ENCODE peak calls at places on chromosomes 12 and 14, in four cellular contexts. M is K562, H is WTC11, Q is H1. N is an unnamed sample.
A peak's percentile ranks its signal among the peaks of the same experiment; 100 is the strongest.

GRCh38 chr12:109741970-109742372 is 28.3 kb downstream of the FAM222A start:
- DNase-seq in M (no peak), H (peak; percentile 7), Q (peak; percentile 39), N (peak; percentile 46)

GRCh38 chr14:64654072-64654899 is 49.9 kb upstream of the PLEKHG3 start:
- DNase-seq in M (no peak), H (no peak), Q (no peak), N (no peak)

GRCh38 chr12:109718390-109718789 is 4.8 kb downstream of the FAM222A start:
- DNase-seq in M (no peak), H (peak; percentile 75), Q (peak; percentile 68), N (peak; percentile 52)

GRCh38 chr12:15000575-15000974 is 27.7 kb downstream of the PDE6H start:
- DNase-seq in M (no peak), H (no peak), Q (no peak), N (no peak)

GRCh38 chr14:83556065-83556464 is 1973.9 kb upstream of the FLRT2 start:
- DNase-seq in M (no peak), H (no peak), Q (no peak), N (no peak)

GRCh38 chr14:100532154-100532915 is 54.9 kb downstream of the BEGAIN start:
- DNase-seq in M (no peak), H (peak; percentile 7), Q (no peak), N (peak; percentile 48)

GRCh38 chr14:92892589-92892988 is 30.4 kb upstream of the CHGA start:
- DNase-seq in M (no peak), H (no peak), Q (no peak), N (no peak)

GRCh38 chr14:58765375-58765774 is 127.6 kb downstream of the DACT1 start:
- DNase-seq in M (no peak), H (no peak), Q (no peak), N (no peak)

GRCh38 chr12:26749781-26750180 is 83.2 kb downstream of the ITPR2 start:
- DNase-seq in M (no peak), H (no peak), Q (no peak), N (no peak)

GRCh38 chr12:122888232-122888752 is 7.6 kb downstream of the VPS37B start:
- DNase-seq in M (no peak), H (peak; percentile 46), Q (no peak), N (no peak)

GRCh38 chr14:64769096-64770020 is 65.1 kb downstream of the PLEKHG3 start:
- DNase-seq in M (no peak), H (no peak), Q (no peak), N (no peak)

GRCh38 chr12:89817501-89818226 is 109.0 kb upstream of the ATP2B1 start:
- DNase-seq in M (no peak), H (no peak), Q (no peak), N (no peak)

GRCh38 chr14:58789106-58789505 is 151.3 kb downstream of the DACT1 start:
- DNase-seq in M (no peak), H (no peak), Q (no peak), N (no peak)

GRCh38 chr14:101501858-101502615 is 59.3 kb upstream of the DIO3 start:
- DNase-seq in M (no peak), H (no peak), Q (no peak), N (no peak)

GRCh38 chr14:22547948-22548750 is 40.9 kb downstream of the DAD1 start:
- DNase-seq in M (no peak), H (no peak), Q (no peak), N (no peak)
- TF ChIP-seq USF2 in M (no peak), H (no peak), Q (no peak), N (no peak)

GRCh38 chr14:46054526-46054925 is 597.1 kb downstream of the RPL10L start:
- DNase-seq in M (no peak), H (no peak), Q (no peak), N (no peak)

GRCh38 chr14:46051801-46052200 is 599.8 kb downstream of the RPL10L start:
- DNase-seq in M (no peak), H (no peak), Q (no peak), N (no peak)

GRCh38 chr14:46058964-46059580 is 592.5 kb downstream of the RPL10L start:
- DNase-seq in M (no peak), H (no peak), Q (no peak), N (no peak)

GRCh38 chr14:46048127-46048526 is 603.5 kb downstream of the RPL10L start:
- DNase-seq in M (no peak), H (peak; percentile 59), Q (peak; percentile 58), N (peak; percentile 1)

GRCh38 chr14:46053221-46053620 is 598.4 kb downstream of the RPL10L start:
- DNase-seq in M (no peak), H (no peak), Q (no peak), N (no peak)
- TF ChIP-seq MAX in M (no peak), H (no peak), Q (no peak), N (no peak)

DNA sequence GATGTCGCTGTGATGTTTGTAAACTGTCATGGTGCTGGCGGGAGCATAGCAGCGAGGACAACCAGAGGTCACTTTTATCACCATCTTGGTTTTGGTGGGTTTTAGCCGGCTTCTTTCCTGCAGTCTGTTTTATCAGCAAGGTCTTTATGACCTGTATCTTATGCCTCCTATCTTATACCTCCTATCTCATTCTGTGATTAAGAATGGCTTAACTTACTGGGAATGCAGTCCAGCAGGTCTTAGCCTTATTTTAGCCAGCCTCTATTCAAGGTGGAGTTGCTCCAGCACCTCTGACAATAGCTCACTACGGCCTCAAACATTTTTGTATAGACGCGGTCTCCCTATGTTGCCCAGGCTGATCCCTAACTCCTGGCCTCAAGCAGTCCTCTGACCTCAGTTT is 53.7 kb downstream of the B4GALNT3 start:
- DNase-seq in M (no peak), H (no peak), Q (no peak), N (no peak)
- TF ChIP-seq TEAD4 in M (no peak), H (no peak), Q (no peak), N (no peak)

DNA sequence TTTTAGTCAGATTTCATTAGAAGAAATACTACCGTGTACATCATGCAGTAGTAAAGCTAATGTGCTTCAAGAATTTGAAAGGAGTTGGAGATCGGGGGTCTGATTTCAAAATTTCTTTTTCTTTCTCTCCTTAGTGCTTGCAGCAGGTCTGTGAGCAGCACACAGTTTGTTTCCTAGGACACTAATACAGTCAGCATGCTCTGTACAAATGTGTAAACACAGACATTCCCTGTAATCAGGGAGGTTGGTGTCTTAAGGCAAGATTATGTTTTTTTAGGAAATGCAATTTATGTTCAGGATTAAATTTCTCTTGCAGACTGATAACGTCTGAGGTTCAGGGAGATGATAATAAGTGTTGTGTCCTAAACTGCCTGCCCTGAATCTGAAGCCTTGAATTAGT is 142.7 kb downstream of the ALX1 start:
- DNase-seq in M (no peak), H (no peak), Q (no peak), N (no peak)
- TF ChIP-seq USF2 in M (no peak), H (no peak), Q (no peak), N (no peak)

DNA sequence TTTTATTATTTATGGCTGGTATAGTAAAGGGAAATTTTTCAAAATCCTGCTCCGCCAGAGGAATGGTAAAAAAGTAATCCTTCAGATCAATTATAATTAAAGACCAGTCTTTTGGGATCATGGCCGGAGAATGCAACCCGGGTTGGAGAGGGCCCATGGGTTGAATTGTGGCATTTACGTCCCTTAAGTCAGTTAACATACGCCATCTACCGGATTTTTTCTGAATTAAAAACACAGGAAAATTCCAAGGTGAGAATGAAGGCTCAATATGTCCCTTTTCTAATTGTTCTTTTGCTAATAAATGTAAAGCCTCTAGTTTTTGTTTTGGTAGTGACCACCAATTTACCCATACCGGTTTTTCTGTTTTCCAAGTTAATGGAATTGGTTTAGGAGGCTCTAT is 602.8 kb downstream of the ALG10 start:
- DNase-seq in M (peak; percentile 15), H (no peak), Q (no peak), N (no peak)
- TF ChIP-seq MAX in M (no peak), H (no peak), Q (no peak), N (no peak)

DNA sequence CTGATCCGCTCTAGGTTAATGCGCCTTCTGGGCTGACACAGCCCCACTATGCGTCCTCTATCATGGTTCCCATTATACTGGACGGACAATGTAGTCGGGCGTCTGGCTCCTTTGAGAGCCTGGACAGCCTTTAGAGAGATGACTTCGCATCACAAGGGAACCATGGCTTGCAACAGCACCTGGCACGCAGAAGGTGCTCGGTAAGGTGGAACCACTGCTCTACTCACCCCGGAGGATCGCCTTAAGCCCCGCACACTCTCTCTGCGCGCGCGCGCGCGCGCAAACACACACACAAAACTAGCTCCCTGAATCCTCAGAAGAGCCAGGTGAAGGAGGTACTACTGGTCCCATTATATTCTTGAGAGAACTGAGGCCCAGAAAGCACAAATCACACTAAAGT is 7.1 kb downstream of the MAP3K12 start:
- DNase-seq in M (no peak), H (peak; percentile 31), Q (peak; percentile 52), N (no peak)
- TF ChIP-seq TEAD4 in M (no peak), H (no peak), Q (no peak), N (no peak)

GRCh38 chr14:51545396-51545795 is 106.3 kb upstream of the FRMD6 start:
- DNase-seq in M (no peak), H (no peak), Q (no peak), N (no peak)

GRCh38 chr14:51546099-51546498 is 105.6 kb upstream of the FRMD6 start:
- DNase-seq in M (no peak), H (no peak), Q (no peak), N (no peak)

GRCh38 chr14:51544901-51545300 is 106.8 kb upstream of the FRMD6 start:
- DNase-seq in M (no peak), H (no peak), Q (no peak), N (no peak)

GRCh38 chr14:51546603-51547258 is 105.0 kb upstream of the FRMD6 start:
- DNase-seq in M (no peak), H (no peak), Q (no peak), N (no peak)

GRCh38 chr14:51544426-51544825 is 107.3 kb upstream of the FRMD6 start:
- DNase-seq in M (no peak), H (no peak), Q (no peak), N (no peak)
- TF ChIP-seq USF2 in M (no peak), H (no peak), Q (no peak), N (no peak)

DNA sequence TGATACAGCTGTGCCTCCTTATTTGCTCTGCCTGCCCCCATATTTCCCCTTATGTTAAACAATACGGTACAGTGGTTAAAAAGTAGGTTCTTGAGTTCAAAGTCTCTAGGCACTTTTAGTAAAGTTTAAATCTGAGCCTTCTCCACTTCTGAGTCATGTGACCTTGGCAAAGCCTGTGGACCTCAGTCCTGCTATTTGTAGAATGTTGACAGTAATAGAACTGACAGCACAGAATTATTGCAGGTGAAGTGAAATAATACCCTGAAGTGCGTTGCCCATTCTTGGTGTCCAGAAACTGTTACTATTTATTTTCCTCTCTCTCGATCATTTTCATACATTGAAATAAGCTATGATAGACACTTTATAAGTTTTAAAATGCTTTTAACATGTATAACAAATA is 499.7 kb downstream of the EGLN3 start:
- DNase-seq in M (no peak), H (no peak), Q (no peak), N (no peak)
- TF ChIP-seq MAX in M (no peak), H (no peak), Q (no peak), N (no peak)